ENCODE peak calls at places on chromosome 18, in four cellular contexts. N is psoas muscle, F is WERI-Rb-1, J is AG09309. A is an unnamed sample.

GRCh38 chr18:13379930-13380665 is 161.5 kb downstream of the LDLRAD4 start:
- DNase-seq in N (no peak), F (no peak), J (no peak), A (no peak)

GRCh38 chr18:9434240-9434701 is 41.0 kb upstream of the RALBP1 start:
- DNase-seq in N (no peak), F (no peak), J (no peak), A (peak)

GRCh38 chr18:77135339-77136075 is 2.9 kb upstream of the MBP start:
- DNase-seq in N (no peak), F (no peak), J (no peak), A (no peak)

GRCh38 chr18:10544093-10544748 is 18.4 kb downstream of the NAPG start:
- DNase-seq in N (no peak), F (no peak), J (no peak), A (no peak)

GRCh38 chr18:12031836-12032235 is 50.5 kb downstream of the IMPA2 start:
- DNase-seq in N (peak), F (no peak), J (peak), A (no peak)

GRCh38 chr18:41745166-41746049 is 209.6 kb upstream of the PIK3C3 start:
- DNase-seq in N (no peak), F (peak), J (no peak), A (peak)

GRCh38 chr18:75205760-75206109 is 3.2 kb downstream of the PTGR3 start:
- DNase-seq in N (no peak), F (no peak), J (no peak), A (no peak)

GRCh38 chr18:29123706-29124530 is 947.0 kb upstream of the CDH2 start:
- DNase-seq in N (no peak), F (no peak), J (no peak), A (no peak)

GRCh38 chr18:5425721-5426120 is 118.1 kb downstream of the EPB41L3 start:
- DNase-seq in N (no peak), F (no peak), J (no peak), A (no peak)

GRCh38 chr18:3305354-3305762 is 43.4 kb downstream of the MYL12B start:
- DNase-seq in N (no peak), F (no peak), J (peak), A (no peak)

GRCh38 chr18:34650121-34650545 is 60.0 kb upstream of the DTNA start:
- DNase-seq in N (no peak), F (no peak), J (peak), A (no peak)

GRCh38 chr18:57141208-57142129 is 5.4 kb upstream of the BOD1L2 start:
- DNase-seq in N (no peak), F (peak), J (no peak), A (no peak)

GRCh38 chr18:23943104-23943503 is 71.5 kb upstream of the TTC39C start:
- DNase-seq in N (no peak), F (no peak), J (no peak), A (no peak)

GRCh38 chr18:24678626-24679025 is 218.2 kb downstream of the HRH4 start:
- DNase-seq in N (no peak), F (no peak), J (no peak), A (no peak)

GRCh38 chr18:24605454-24605853 is 145.0 kb downstream of the HRH4 start:
- DNase-seq in N (no peak), F (no peak), J (no peak), A (no peak)

GRCh38 chr18:76445275-76445674 is 49.8 kb downstream of the ZNF516 start:
- DNase-seq in N (no peak), F (no peak), J (peak), A (no peak)

GRCh38 chr18:28039078-28039477 is 137.9 kb downstream of the CDH2 start:
- DNase-seq in N (no peak), F (no peak), J (no peak), A (no peak)

GRCh38 chr18:62651276-62652031 is 63.9 kb upstream of the PHLPP1 start:
- DNase-seq in N (no peak), F (no peak), J (no peak), A (no peak)

GRCh38 chr18:69758458-69758857 is 189.2 kb downstream of the CD226 start:
- DNase-seq in N (no peak), F (no peak), J (peak), A (no peak)

GRCh38 chr18:25234740-25235345 is 117.1 kb downstream of the ZNF521 start:
- DNase-seq in N (no peak), F (no peak), J (no peak), A (no peak)

GRCh38 chr18:55996726-55997125 is 408.7 kb upstream of the TCF4 start:
- DNase-seq in N (no peak), F (no peak), J (no peak), A (no peak)

GRCh38 chr18:45837283-45838070 is 12.0 kb downstream of the SIGLEC15 start:
- DNase-seq in N (peak), F (peak), J (no peak), A (peak)

GRCh38 chr18:60452424-60452823 is 79.8 kb upstream of the MC4R start:
- DNase-seq in N (no peak), F (no peak), J (peak), A (no peak)

DNA sequence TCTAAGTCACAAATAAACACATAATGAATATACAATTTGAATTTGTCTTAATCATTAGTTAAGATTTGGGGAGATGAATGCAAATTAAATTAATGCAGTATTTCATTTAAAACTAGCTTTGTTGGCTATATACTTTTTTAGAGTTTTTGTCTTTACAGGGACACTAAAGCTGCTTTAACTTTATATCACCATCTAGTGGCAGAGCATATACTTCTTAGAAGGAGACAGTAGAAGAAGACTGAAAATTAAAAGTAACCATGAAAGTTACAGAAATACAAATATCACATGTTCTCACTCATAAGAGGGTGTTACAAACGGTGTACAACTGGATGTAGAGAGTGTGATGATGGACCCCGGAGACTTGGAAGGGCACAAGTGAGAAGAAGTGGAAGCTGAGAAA is 268.3 kb upstream of the NETO1 start:
- DNase-seq in N (no peak), F (no peak), J (no peak), A (no peak)
- TF ChIP-seq CTCF in N (no peak), F (peak), J (peak), A (no peak)

GRCh38 chr18:7757175-7757574 is 190.1 kb downstream of the PTPRM start:
- DNase-seq in N (no peak), F (no peak), J (no peak), A (no peak)
- TF ChIP-seq CTCF in N (no peak), F (no peak), J (no peak), A (no peak)

DNA sequence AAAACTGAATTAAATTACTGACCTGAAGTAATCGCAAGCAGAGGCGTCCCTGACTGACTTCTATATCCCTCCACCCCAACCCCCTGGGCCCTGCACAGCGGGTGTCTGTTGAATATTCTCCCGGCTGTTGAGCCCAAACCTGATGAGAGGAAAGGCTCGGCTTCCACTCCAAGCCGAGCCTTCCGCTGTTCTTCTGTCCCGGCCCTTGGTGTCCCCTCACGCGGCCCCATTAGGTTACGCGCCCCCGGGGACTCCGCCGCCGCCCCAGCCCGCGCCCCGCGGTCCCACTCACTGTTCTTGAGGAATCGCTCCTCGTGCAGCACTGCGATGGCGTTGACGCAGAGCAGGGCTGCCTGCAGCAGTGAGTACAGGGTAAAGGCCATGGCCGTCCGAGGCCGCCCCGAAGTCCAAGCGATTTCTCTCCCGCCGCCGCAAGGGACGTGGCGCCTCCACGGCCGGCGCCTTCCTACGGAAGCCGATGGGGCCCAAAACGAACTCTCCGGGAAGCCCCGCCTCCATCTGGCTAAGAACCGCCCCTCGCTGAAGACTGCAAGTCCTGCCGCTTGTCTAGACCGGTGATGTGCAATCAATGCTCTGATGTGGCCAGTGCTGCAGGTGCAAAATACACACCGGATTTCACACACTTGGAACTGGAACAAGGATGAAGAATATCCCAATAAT is at the start of gene IER3IP1:
- DNase-seq in N (peak), F (peak), J (peak), A (peak)
- TF ChIP-seq CTCF in N (peak), F (no peak), J (peak), A (no peak)

DNA sequence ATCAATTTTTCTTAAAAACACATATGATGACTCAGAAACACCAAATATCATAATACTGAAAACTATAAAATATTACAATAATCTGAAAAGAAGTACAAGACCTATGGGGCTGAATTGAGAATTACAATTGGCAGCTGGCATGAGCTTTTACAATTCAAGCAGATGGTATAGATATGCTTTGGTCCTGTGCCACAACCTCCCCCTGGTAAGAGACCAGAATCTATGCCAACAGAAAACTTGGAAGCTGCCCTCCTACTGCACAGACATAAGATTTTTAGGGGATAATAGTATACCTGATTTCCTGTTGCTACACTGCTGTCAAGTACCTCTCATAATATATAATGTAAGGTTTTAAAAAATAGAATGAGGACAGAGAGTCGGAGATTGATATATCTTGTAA is 46.8 kb upstream of the CDH7 start:
- DNase-seq in N (no peak), F (no peak), J (no peak), A (no peak)
- TF ChIP-seq CTCF in N (no peak), F (no peak), J (no peak), A (no peak)

A was measured in glutamatergic neuron.